ENCODE peak calls at places on chromosomes 4 and X, in eight cellular contexts. V, P, U, E, N, L, F and S are unnamed samples.

GRCh38 chr4:117965608-117966007 is 68.7 kb upstream of the NDST3 start:
- DNase-seq in V (no peak), P (no peak), U (no peak), E (no peak), N (no peak), L (no peak), F (no peak), S (no peak)

GRCh38 chr4:84051728-84052127 is 447.4 kb downstream of the NKX6-1 start:
- DNase-seq in V (no peak), P (no peak), U (no peak), E (peak), N (no peak), L (no peak), F (no peak), S (no peak)

GRCh38 chrX:47577424-47577823 is 4.8 kb upstream of the TIMP1 start:
- DNase-seq in V (no peak), P (no peak), U (no peak), E (no peak), N (no peak), L (no peak), F (peak), S (no peak)

GRCh38 chr4:183200453-183200852 is 101.4 kb downstream of the WWC2 start:
- DNase-seq in V (no peak), P (no peak), U (peak), E (no peak), N (peak), L (peak), F (peak), S (peak)

GRCh38 chr4:82282875-82283274 is 90.9 kb downstream of the HNRNPD start:
- DNase-seq in V (no peak), P (no peak), U (no peak), E (no peak), N (no peak), L (no peak), F (no peak), S (no peak)

GRCh38 chr4:55682295-55682694 is 46.2 kb upstream of the NMU start:
- DNase-seq in V (no peak), P (no peak), U (no peak), E (no peak), N (no peak), L (no peak), F (no peak), S (no peak)

GRCh38 chrX:11341274-11342256 is 48.4 kb downstream of the AMELX start:
- DNase-seq in V (no peak), P (no peak), U (peak), E (no peak), N (peak), L (peak), F (peak), S (peak)

GRCh38 chr4:111519683-111520082 is 625.6 kb upstream of the FAM241A start:
- DNase-seq in V (no peak), P (no peak), U (no peak), E (no peak), N (no peak), L (no peak), F (no peak), S (no peak)

GRCh38 chrX:43953218-43953617 is 20.0 kb downstream of the NDP start:
- DNase-seq in V (no peak), P (no peak), U (no peak), E (no peak), N (peak), L (peak), F (peak), S (no peak)

GRCh38 chr4:16967722-16968121 is 69.3 kb upstream of the LDB2 start:
- DNase-seq in V (no peak), P (no peak), U (peak), E (no peak), N (peak), L (peak), F (peak), S (peak)

GRCh38 chrX:132294776-132295495 is 75.7 kb upstream of the RAP2C start:
- DNase-seq in V (no peak), P (no peak), U (no peak), E (no peak), N (no peak), L (no peak), F (no peak), S (no peak)

GRCh38 chrX:47674776-47675175 is 15.8 kb upstream of the UXT start:
- DNase-seq in V (no peak), P (no peak), U (no peak), E (no peak), N (no peak), L (no peak), F (no peak), S (no peak)

GRCh38 chr4:52954771-52955170 is 92.7 kb downstream of the RASL11B start:
- DNase-seq in V (no peak), P (no peak), U (no peak), E (no peak), N (no peak), L (no peak), F (peak), S (no peak)

GRCh38 chr4:12881945-12882589 is 602.1 kb downstream of the RAB28 start:
- DNase-seq in V (no peak), P (no peak), U (no peak), E (no peak), N (no peak), L (no peak), F (no peak), S (no peak)

GRCh38 chr4:70158576-70158975 is 4.5 kb downstream of the PRR27 start:
- DNase-seq in V (no peak), P (no peak), U (no peak), E (no peak), N (no peak), L (no peak), F (no peak), S (no peak)

GRCh38 chr4:97828646-97829045 is 314.6 kb downstream of the STPG2 start:
- DNase-seq in V (no peak), P (no peak), U (no peak), E (no peak), N (no peak), L (no peak), F (no peak), S (no peak)

GRCh38 chr4:54225671-54226398 is 3.3 kb upstream of the PDGFRA start:
- DNase-seq in V (no peak), P (no peak), U (no peak), E (peak), N (no peak), L (no peak), F (peak), S (no peak)